ENCODE peak calls at places on chromosomes 16 and 17, in six cellular contexts. B is neural progenitor cell, F is hepatocyte, E is GM23248, D is MM.1S, H is fibroblast of lung. C is an unnamed sample. For H3K4me1, the result is how much of the 10 kb centered on the place peaks cover.

GRCh38 chr16:89071686-89072182 is 21.9 kb upstream of the ACSF3 start:
- DNase-seq in H (no peak), E (no peak), D (no peak), B (peak), F (peak), C (no peak)

GRCh38 chr16:149024-149675 is 3.3 kb upstream of the HBZ start:
- DNase-seq in B (no peak), D (no peak), E (peak), F (no peak), H (peak), C (no peak)

GRCh38 chr16:72927199-72928088 is 120.5 kb downstream of the ZFHX3 start:
- DNase-seq in F (no peak), D (no peak), E (peak), B (no peak), H (peak), C (peak)

GRCh38 chr16:77840623-77841274 is 52.4 kb downstream of the VAT1L start:
- DNase-seq in B (no peak), H (peak), D (no peak), E (peak), F (no peak), C (no peak)

GRCh38 chr17:72267601-72268000 is 146.8 kb downstream of the SOX9 start:
- DNase-seq in H (no peak), B (no peak), D (no peak), E (no peak), F (no peak), C (no peak)

GRCh38 chr17:45425125-45425983 is 7.3 kb downstream of the ARHGAP27 start:
- DNase-seq in D (no peak), B (peak), F (peak), H (peak), E (peak), C (peak)

GRCh38 chr16:27450836-27451341 is 48.9 kb downstream of the IL21R start:
- DNase-seq in D (no peak), F (no peak), H (no peak), E (peak), B (no peak), C (no peak)

GRCh38 chr17:8581002-8581658 is 49.4 kb downstream of the MYH10 start:
- DNase-seq in B (no peak), H (peak), E (no peak), D (no peak), F (no peak), C (no peak)

GRCh38 chr17:47401100-47401499 is 77.3 kb downstream of the EFCAB13 start:
- DNase-seq in B (no peak), E (no peak), F (no peak), D (no peak), H (no peak), C (no peak)

GRCh38 chr16:17556276-17557052 is 85.7 kb upstream of the XYLT1 start:
- DNase-seq in E (peak), H (peak), D (peak), F (peak), B (peak), C (peak)

GRCh38 chr17:78523939-78524655 is 53.1 kb downstream of the DNAH17 start:
- DNase-seq in F (no peak), B (no peak), E (no peak), H (no peak), D (no peak), C (no peak)

GRCh38 chr16:50071075-50071671 is 5.4 kb downstream of the HEATR3 start:
- DNase-seq in D (no peak), B (no peak), F (no peak), H (no peak), E (no peak), C (no peak)

GRCh38 chr16:88596477-88596876 is 26.3 kb downstream of the ZC3H18 start:
- DNase-seq in B (no peak), H (peak), E (peak), F (no peak), D (peak), C (no peak)

GRCh38 chr17:48510381-48510760 is 20.4 kb downstream of the HOXB1 start:
- DNase-seq in F (no peak), E (no peak), H (no peak), D (no peak), B (no peak), C (no peak)

GRCh38 chr17:61475726-61476125 is 23.5 kb downstream of the TBX4 start:
- DNase-seq in H (no peak), F (no peak), D (no peak), B (no peak), E (peak), C (no peak)

GRCh38 chr17:11404431-11404830 is 163.4 kb downstream of the SHISA6 start:
- DNase-seq in B (no peak), H (peak), E (no peak), D (no peak), F (peak), C (peak)

GRCh38 chr17:78041401-78042179 is 83.1 kb downstream of the TNRC6C start:
- DNase-seq in H (peak), B (no peak), E (peak), F (no peak), D (no peak), C (peak)

GRCh38 chr17:71828182-71828596 is 292.6 kb upstream of the SOX9 start:
- DNase-seq in F (no peak), E (peak), H (peak), B (peak), D (no peak), C (peak)

DNA sequence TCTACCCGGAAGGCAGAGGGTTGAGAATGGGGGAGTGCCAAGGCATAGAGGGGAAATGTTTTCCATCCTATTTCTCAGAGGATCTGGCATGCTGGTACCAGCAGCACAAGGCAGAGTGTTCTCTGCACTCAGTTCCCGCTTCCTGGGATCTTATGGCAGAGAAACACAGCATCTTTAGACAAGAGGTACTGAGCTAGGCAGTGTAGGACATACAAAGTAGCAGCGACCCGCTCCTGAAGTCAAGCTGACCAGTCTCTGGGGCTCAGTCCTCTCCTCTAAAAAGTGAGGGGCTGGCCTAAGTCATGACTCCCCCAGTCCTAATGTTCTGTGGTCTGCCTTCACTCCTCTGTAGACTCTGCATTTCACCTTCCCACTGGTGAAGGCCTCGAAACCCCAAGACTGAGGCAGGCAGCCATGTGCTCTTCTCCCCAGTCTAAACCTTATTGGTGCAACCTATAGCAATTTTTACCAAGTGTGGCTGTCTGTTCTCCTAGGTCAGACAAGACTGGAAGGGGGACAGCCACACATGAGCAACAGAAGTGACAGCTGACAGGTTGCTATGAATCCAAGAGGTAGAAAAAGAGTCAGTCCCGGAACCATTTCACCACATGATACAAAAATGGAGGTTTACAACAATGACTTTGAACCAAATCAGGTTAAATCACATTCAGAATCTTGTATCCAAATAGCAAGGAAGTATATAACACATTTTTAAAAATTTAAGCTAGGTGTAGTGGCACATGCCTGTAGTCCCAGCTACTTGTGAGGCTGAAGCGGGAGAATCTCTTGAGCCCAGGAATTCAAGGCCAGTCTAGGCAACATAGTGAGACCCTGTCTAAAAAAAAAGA is 11.4 kb upstream of the TSPOAP1 start:
- DNase-seq in F (no peak), B (no peak), D (no peak), H (no peak), E (no peak), C (no peak)
- H3K4me3 ChIP-seq in F (no peak), B (no peak), D (peak), H (no peak), E (peak), C (no peak)

GRCh38 chr16:14015461-14015860 is 55.7 kb upstream of the MRTFB start:
- DNase-seq in E (no peak), F (no peak), D (no peak), H (no peak), B (no peak), C (no peak)

GRCh38 chr16:14013145-14013570 is 58.0 kb upstream of the MRTFB start:
- DNase-seq in F (no peak), B (no peak), H (no peak), D (no peak), E (no peak), C (peak)

GRCh38 chr16:14013571-14014283 is 57.4 kb upstream of the MRTFB start:
- DNase-seq in E (peak), F (peak), H (peak), B (no peak), D (no peak), C (peak)

GRCh38 chr16:14015017-14015416 is 56.1 kb upstream of the MRTFB start:
- DNase-seq in D (no peak), F (no peak), B (no peak), H (no peak), E (no peak), C (no peak)

GRCh38 chr16:14014284-14014625 is 56.9 kb upstream of the MRTFB start:
- DNase-seq in E (no peak), D (no peak), B (no peak), F (no peak), H (no peak), C (no peak)
- H3K4me1 ChIP-seq in E (under half), D (under half), B (under half), F (under half), H (under half), C (under half)

GRCh38 chr17:19579867-19580565 is 46.4 kb downstream of the SLC47A1 start:
- DNase-seq in E (peak), H (peak), B (peak), D (no peak), F (no peak), C (peak)
- TF ChIP-seq EZH2 in E (no peak), H (peak), B (no peak), D (no peak), F (no peak), C (no peak)

GRCh38 chr17:81959362-81960129 is 1.4 kb downstream of the NOTUM start:
- DNase-seq in E (peak), D (peak), F (peak), B (peak), H (peak), C (peak)
- H3K4me3 ChIP-seq in E (peak), D (no peak), F (peak), B (peak), H (no peak), C (peak)

GRCh38 chr17:57531078-57531477 is 214.0 kb downstream of the CCDC182 start:
- DNase-seq in H (no peak), E (no peak), D (no peak), B (no peak), F (no peak), C (no peak)

GRCh38 chr17:57532556-57532955 is 212.5 kb downstream of the CCDC182 start:
- DNase-seq in B (no peak), H (no peak), F (no peak), E (no peak), D (no peak), C (no peak)

GRCh38 chr17:57530026-57530425 is 215.1 kb downstream of the CCDC182 start:
- DNase-seq in B (no peak), E (peak), H (no peak), F (no peak), D (no peak), C (no peak)

GRCh38 chr17:57531648-57532486 is 213.2 kb downstream of the CCDC182 start:
- DNase-seq in D (no peak), H (no peak), B (no peak), F (no peak), E (no peak), C (no peak)

GRCh38 chr17:57530508-57530907 is 214.6 kb downstream of the CCDC182 start:
- DNase-seq in H (no peak), D (no peak), B (no peak), F (no peak), E (peak), C (peak)
- H3K4me1 ChIP-seq in H (under half), D (under half), B (half or more), F (half or more), E (under half), C (half or more)

DNA sequence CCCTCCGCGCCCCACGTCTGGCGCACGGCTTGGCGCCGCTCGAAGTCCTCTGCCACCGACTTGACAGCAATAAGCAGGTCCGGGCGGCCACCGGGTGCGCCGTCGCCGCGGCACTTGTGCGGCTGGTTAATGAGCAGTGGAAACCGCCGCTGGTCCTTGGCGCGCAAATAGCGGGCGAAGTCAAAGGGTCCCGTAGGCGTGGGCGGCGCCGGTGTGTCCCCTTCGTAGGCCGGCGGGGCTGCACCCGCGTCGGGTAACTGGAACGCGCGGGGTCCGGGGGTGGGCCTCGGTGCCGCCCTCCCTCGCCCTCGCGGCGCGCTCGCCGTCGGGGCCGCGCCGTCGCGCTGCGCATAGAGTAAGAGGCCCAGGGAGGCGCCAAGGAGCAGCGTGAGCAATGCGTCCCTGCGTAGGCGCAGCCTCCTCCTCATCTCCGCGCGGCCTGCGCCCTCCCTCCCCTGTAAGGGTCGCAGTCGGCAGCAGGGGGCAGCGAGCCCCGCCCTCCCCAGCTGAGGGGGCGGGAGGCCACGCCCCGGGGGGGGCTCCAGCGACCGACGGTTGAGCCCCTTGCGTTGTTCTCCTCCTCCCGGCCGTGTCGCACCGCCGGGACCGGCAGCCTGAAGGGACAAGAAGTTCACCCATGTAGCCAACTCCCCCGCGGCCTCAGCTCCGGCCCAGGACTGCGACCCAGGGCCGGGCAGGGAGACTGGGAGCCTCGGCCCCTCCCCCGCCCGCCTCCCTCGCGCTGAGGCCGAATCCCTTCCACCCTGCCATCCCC is 553 bp downstream of the B3GNT9 start:
- DNase-seq in H (peak), F (peak), D (peak), B (peak), E (peak), C (peak)
- TF ChIP-seq EZH2 in H (no peak), F (no peak), D (no peak), B (peak), E (no peak), C (no peak)

GRCh38 chr17:17700251-17700969 is 19.2 kb downstream of the RAI1 start:
- DNase-seq in E (no peak), B (peak), F (no peak), D (no peak), H (no peak), C (no peak)
- H3K4me3 ChIP-seq in E (no peak), B (peak), F (no peak), D (no peak), H (peak), C (peak)

C was measured in A673.